ENCODE peak calls at places on chromosomes 7 and 10, in nine cellular contexts. J is Caco-2, G is breast epithelium, O is cardiac muscle cell, Q is AG04450, Y is GM23338, A is AG10803, D is uterus, W is dorsolateral prefrontal cortex. H is an unnamed sample.

GRCh38 chr7:20541615-20542349 is 73.7 kb upstream of the ABCB5 start:
- DNase-seq in J (no peak), G (no peak), O (no peak), Q (no peak), Y (no peak), A (no peak), D (no peak), W (no peak), H (no peak)

GRCh38 chr10:31751401-31752080 is 177.1 kb downstream of the ARHGAP12 start:
- DNase-seq in J (no peak), G (no peak), O (no peak), Q (no peak), Y (no peak), A (no peak), D (no peak), W (no peak), H (peak)

GRCh38 chr10:86062151-86062550 is 304.4 kb downstream of the GRID1 start:
- DNase-seq in J (no peak), G (no peak), O (no peak), Q (no peak), Y (no peak), A (no peak), D (no peak), W (no peak), H (no peak)

GRCh38 chr10:53836638-53837037 is 964.4 kb downstream of the PCDH15 start:
- DNase-seq in J (no peak), G (no peak), O (no peak), Q (no peak), Y (no peak), A (no peak), D (no peak), W (no peak), H (no peak)

GRCh38 chr10:119981826-119982225 is 89.3 kb downstream of the SEC23IP start:
- DNase-seq in J (no peak), G (no peak), O (no peak), Q (no peak), Y (no peak), A (no peak), D (no peak), W (no peak), H (no peak)

GRCh38 chr10:113929522-113929921 is 75.1 kb downstream of the NHLRC2 start:
- DNase-seq in J (no peak), G (no peak), O (no peak), Q (no peak), Y (no peak), A (no peak), D (no peak), W (no peak), H (no peak)

GRCh38 chr7:3300221-3300650 is 816 bp upstream of the SDK1 start:
- DNase-seq in J (no peak), G (no peak), O (peak), Q (no peak), Y (peak), A (no peak), D (no peak), W (no peak), H (no peak)

GRCh38 chr7:149780636-149781419 is 7.4 kb upstream of the ZNF467 start:
- DNase-seq in J (no peak), G (no peak), O (no peak), Q (no peak), Y (no peak), A (no peak), D (no peak), W (no peak), H (peak)

GRCh38 chr10:110651044-110651958 is 7.2 kb downstream of the RBM20 start:
- DNase-seq in J (no peak), G (no peak), O (no peak), Q (peak), Y (no peak), A (peak), D (no peak), W (no peak), H (no peak)

GRCh38 chr7:77338260-77338659 is 77.9 kb downstream of the GSAP start:
- DNase-seq in J (no peak), G (no peak), O (no peak), Q (no peak), Y (no peak), A (no peak), D (no peak), W (no peak), H (no peak)

GRCh38 chr7:52189153-52189778 is 846.2 kb upstream of the POM121L12 start:
- DNase-seq in J (no peak), G (no peak), O (no peak), Q (no peak), Y (no peak), A (no peak), D (no peak), W (no peak), H (no peak)

GRCh38 chr10:104209575-104210198 is 22.5 kb downstream of the CFAP43 start:
- DNase-seq in J (peak), G (no peak), O (peak), Q (no peak), Y (peak), A (peak), D (no peak), W (peak), H (no peak)

GRCh38 chr10:8618834-8619233 is 564.3 kb downstream of the GATA3 start:
- DNase-seq in J (no peak), G (no peak), O (no peak), Q (no peak), Y (no peak), A (no peak), D (no peak), W (no peak), H (no peak)

GRCh38 chr10:71999360-72000072 is 35.3 kb downstream of the CHST3 start:
- DNase-seq in J (no peak), G (no peak), O (no peak), Q (no peak), Y (peak), A (peak), D (peak), W (peak), H (peak)

GRCh38 chr7:7861211-7861633 is 107.4 kb upstream of the GLCCI1 start:
- DNase-seq in J (peak), G (no peak), O (no peak), Q (peak), Y (no peak), A (peak), D (no peak), W (no peak), H (no peak)

GRCh38 chr7:44887293-44887692 is 2.0 kb upstream of the PURB start:
- DNase-seq in J (no peak), G (no peak), O (no peak), Q (no peak), Y (no peak), A (no peak), D (no peak), W (no peak), H (no peak)

GRCh38 chr10:64636461-64636860 is 1115.3 kb downstream of the REEP3 start:
- DNase-seq in J (no peak), G (no peak), O (no peak), Q (no peak), Y (no peak), A (no peak), D (no peak), W (no peak), H (no peak)

GRCh38 chr7:51315393-51316261 is 982 bp downstream of the COBL start:
- DNase-seq in J (peak), G (peak), O (peak), Q (no peak), Y (peak), A (no peak), D (no peak), W (no peak), H (peak)

GRCh38 chr10:23643396-23643795 is 204.5 kb downstream of the OTUD1 start:
- DNase-seq in J (no peak), G (no peak), O (no peak), Q (no peak), Y (peak), A (peak), D (no peak), W (no peak), H (no peak)

GRCh38 chr10:122427280-122427679 is 27.2 kb upstream of the ARMS2 start:
- DNase-seq in J (no peak), G (no peak), O (no peak), Q (no peak), Y (no peak), A (no peak), D (no peak), W (no peak), H (no peak)

GRCh38 chr7:6284055-6284400 is 11.6 kb upstream of the CYTH3 start:
- DNase-seq in J (no peak), G (no peak), O (no peak), Q (no peak), Y (no peak), A (peak), D (no peak), W (no peak), H (no peak)

GRCh38 chr7:74141705-74142104 is 32.5 kb upstream of the EIF4H start:
- DNase-seq in J (no peak), G (no peak), O (no peak), Q (no peak), Y (no peak), A (no peak), D (no peak), W (no peak), H (no peak)

GRCh38 chr7:39720586-39720985 is 97.2 kb downstream of the RALA start:
- DNase-seq in J (peak), G (no peak), O (no peak), Q (no peak), Y (peak), A (peak), D (no peak), W (no peak), H (no peak)

GRCh38 chr7:106471021-106471420 is 186.2 kb upstream of the NAMPT start:
- DNase-seq in J (no peak), G (no peak), O (no peak), Q (no peak), Y (no peak), A (no peak), D (no peak), W (no peak), H (no peak)

GRCh38 chr10:14185501-14186045 is 145.2 kb downstream of the FRMD4A start:
- DNase-seq in J (peak), G (no peak), O (peak), Q (peak), Y (peak), A (no peak), D (no peak), W (no peak), H (no peak)

GRCh38 chr10:22148956-22149355 is 68.9 kb downstream of the EBLN1 start:
- DNase-seq in J (no peak), G (no peak), O (no peak), Q (no peak), Y (no peak), A (no peak), D (no peak), W (no peak), H (no peak)

GRCh38 chr7:20482071-20482470 is 133.4 kb upstream of the ABCB5 start:
- DNase-seq in J (no peak), G (no peak), O (no peak), Q (no peak), Y (no peak), A (no peak), D (no peak), W (no peak), H (no peak)

GRCh38 chr7:142436601-142437000 is 178.7 kb upstream of the PRSS58 start:
- DNase-seq in J (no peak), G (no peak), O (no peak), Q (no peak), Y (no peak), A (no peak), D (no peak), W (no peak), H (no peak)

GRCh38 chr10:21926358-21926890 is 77.1 kb downstream of the DNAJC1 start:
- DNase-seq in J (peak), G (no peak), O (no peak), Q (no peak), Y (no peak), A (no peak), D (no peak), W (no peak), H (no peak)

GRCh38 chr7:91912500-91912899 is 28.2 kb upstream of the AKAP9 start:
- DNase-seq in J (no peak), G (no peak), O (no peak), Q (no peak), Y (no peak), A (peak), D (no peak), W (no peak), H (no peak)

GRCh38 chr7:36370046-36370445 is 19.6 kb upstream of the ANLN start:
- DNase-seq in J (no peak), G (no peak), O (no peak), Q (no peak), Y (no peak), A (no peak), D (no peak), W (no peak), H (no peak)

GRCh38 chr10:110996256-110996655 is 76.9 kb downstream of the SHOC2 start:
- DNase-seq in J (no peak), G (no peak), O (no peak), Q (no peak), Y (no peak), A (no peak), D (no peak), W (no peak), H (no peak)

GRCh38 chr7:138563808-138564207 is 103.7 kb downstream of the TRIM24 start:
- DNase-seq in J (no peak), G (no peak), O (no peak), Q (no peak), Y (no peak), A (no peak), D (no peak), W (no peak), H (no peak)

GRCh38 chr7:102431617-102432298 is 1.6 kb upstream of the ORAI2 start:
- DNase-seq in J (peak), G (no peak), O (peak), Q (no peak), Y (no peak), A (peak), D (no peak), W (peak), H (no peak)

DNA sequence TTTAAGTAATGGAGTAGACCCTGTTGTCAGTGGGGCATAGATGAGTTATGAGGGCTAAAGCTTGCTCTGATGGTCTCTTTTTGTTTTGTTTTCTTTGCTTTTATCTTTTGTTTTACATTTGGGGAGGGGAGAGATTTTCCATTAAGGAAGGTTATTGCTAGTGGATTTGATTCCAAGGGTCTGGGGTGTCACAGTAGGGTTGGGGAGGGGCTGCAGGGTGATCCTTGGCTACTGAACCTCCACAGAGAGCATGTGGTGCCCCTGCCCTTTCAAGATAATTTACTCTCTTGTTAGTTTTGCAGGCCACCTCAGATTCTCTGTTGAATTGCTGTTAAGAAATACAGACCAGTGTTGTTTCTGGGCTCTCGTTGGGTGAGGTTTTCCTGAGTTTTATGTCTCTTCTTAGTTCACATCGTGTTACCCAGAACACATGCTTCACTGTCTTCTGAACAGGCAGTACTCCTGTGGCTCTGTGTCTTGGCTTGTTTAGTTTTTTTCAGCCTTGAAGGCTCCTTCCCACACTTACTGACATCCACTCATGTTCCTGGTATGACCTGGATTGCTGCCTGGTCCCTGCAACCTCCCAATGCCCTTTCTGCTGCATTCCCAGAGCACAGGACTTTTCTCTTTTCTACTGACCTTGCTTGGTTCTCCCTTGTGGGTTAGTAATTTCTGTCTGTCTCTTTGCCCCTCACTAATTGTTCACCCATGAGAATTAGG is 4.3 kb downstream of the KIFBP start:
- DNase-seq in J (no peak), G (no peak), O (peak), Q (peak), Y (no peak), A (peak), D (no peak), W (no peak), H (no peak)
- H3K4me3 ChIP-seq in J (no peak), G (peak), O (no peak), Q (peak), Y (no peak), A (peak), D (no peak), W (peak), H (no peak)

DNA sequence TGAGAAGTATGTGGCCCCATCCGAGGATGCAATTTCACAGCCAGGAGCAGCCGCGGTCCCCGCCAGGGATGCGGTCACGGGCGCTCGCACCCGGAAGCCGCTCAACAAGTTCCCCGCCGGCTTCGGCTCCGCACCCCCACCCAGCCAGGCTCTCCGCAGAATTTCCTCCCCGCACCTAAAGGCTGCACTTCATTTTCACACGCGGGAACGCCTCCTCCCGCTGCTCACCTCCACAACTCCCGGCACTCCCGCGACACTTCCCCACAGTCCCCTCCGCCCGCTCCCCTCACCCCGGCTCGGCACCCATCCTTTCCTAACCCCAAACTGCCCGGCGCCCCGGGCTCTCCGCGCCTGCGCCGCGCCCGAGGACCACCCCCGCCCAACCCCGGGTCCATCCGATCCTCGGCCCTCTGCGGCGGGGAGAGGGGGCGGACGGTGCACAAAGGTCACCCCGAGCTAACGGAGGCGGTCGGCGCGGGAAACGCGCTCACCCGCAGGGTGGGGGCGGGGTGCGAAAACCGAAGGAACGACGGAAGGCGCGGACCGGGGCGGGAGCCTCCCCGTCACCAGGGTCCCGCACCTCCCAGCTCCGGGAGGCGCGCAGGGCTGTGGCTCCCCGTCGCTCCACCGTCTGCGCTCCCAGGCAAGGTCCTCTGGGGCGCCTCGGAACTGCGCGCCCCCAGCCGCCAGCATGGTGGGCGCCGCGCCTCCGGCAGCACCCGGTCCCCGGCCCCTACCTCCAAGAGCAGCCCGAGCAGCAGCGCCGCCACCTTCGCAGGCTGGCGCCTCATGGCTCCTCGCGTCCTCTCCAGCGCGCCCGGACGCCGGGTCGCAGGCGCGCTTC is 546 bp downstream of the VOPP1 start:
- DNase-seq in J (peak), G (no peak), O (peak), Q (no peak), Y (peak), A (peak), D (peak), W (no peak), H (peak)
- TF ChIP-seq CTCF in J (peak), G (no peak), O (no peak), Q (no peak), Y (no peak), A (no peak), D (no peak), W (no peak), H (no peak)

GRCh38 chr7:130961128-130961601 is 227.2 kb upstream of the KLF14 start:
- DNase-seq in J (no peak), G (no peak), O (no peak), Q (no peak), Y (no peak), A (peak), D (no peak), W (no peak), H (no peak)

GRCh38 chr7:130960208-130960988 is 226.4 kb upstream of the KLF14 start:
- DNase-seq in J (peak), G (no peak), O (no peak), Q (peak), Y (no peak), A (peak), D (no peak), W (no peak), H (no peak)

GRCh38 chr7:130958846-130959245 is 224.8 kb upstream of the KLF14 start:
- DNase-seq in J (no peak), G (no peak), O (no peak), Q (no peak), Y (no peak), A (no peak), D (no peak), W (no peak), H (no peak)

GRCh38 chr7:130957722-130958360 is 223.8 kb upstream of the KLF14 start:
- DNase-seq in J (no peak), G (no peak), O (no peak), Q (no peak), Y (no peak), A (no peak), D (no peak), W (no peak), H (no peak)

GRCh38 chr7:130959743-130960207 is 225.8 kb upstream of the KLF14 start:
- DNase-seq in J (peak), G (no peak), O (no peak), Q (no peak), Y (peak), A (peak), D (no peak), W (no peak), H (no peak)
- H3K4me3 ChIP-seq in J (no peak), G (no peak), O (no peak), Q (peak), Y (no peak), A (peak), D (no peak), W (no peak), H (no peak)

GRCh38 chr10:61903991-61904350 is 2.5 kb downstream of the ARID5B start:
- DNase-seq in J (no peak), G (no peak), O (no peak), Q (no peak), Y (no peak), A (peak), D (no peak), W (no peak), H (no peak)

GRCh38 chr10:61901829-61902447 is 439 bp downstream of the ARID5B start:
- DNase-seq in J (peak), G (no peak), O (peak), Q (no peak), Y (peak), A (no peak), D (no peak), W (no peak), H (no peak)

GRCh38 chr10:61900829-61901783 is at the start of gene ARID5B:
- DNase-seq in J (peak), G (no peak), O (peak), Q (no peak), Y (peak), A (peak), D (peak), W (peak), H (no peak)

GRCh38 chr10:61903184-61903990 is 1.9 kb downstream of the ARID5B start:
- DNase-seq in J (peak), G (no peak), O (peak), Q (no peak), Y (peak), A (peak), D (peak), W (peak), H (peak)

DNA sequence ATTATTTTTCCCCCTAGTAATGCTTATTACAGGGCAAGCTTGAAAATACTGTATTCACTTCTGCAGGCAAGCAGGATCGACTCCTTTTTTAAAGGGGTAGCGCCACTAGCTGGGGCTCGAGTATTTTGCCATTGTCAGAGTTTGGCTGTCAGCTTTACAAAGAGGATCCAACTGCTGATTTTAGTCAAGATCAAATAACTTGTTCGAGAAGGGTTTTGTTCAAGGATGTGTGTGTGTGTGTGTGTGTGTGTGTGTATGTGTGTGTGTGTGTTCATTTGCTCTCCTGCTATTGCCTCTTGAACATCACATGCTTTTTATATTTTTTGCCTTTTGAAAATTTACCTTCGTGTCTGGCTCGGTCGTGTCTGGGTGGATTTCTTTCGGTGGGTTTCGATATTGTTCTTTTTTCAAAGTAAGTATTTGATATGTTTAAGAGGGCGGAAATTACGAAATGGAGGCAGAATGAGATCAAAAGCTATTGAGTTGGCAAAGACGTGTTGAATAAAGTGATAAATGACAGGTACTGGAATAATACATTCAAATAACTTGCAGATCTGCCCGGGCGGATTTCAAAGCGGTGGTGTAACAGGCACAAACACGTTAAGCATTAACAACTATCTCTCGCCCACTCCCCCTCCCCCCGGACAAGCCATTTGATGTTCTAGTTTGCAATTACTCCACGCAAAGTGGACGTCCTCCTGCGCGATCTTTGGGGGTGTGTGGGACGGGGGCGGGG is 1.1 kb downstream of the ARID5B start:
- DNase-seq in J (peak), G (peak), O (peak), Q (no peak), Y (peak), A (peak), D (peak), W (peak), H (no peak)
- TF ChIP-seq CTCF in J (no peak), G (no peak), O (peak), Q (peak), Y (peak), A (peak), D (peak), W (peak), H (no peak)

GRCh38 chr10:91907914-91908357 is 1.4 kb downstream of the FGFBP3 start:
- DNase-seq in J (no peak), G (no peak), O (peak), Q (no peak), Y (peak), A (no peak), D (no peak), W (no peak), H (no peak)
- H3K4me3 ChIP-seq in J (peak), G (peak), O (peak), Q (peak), Y (peak), A (peak), D (peak), W (peak), H (peak)